ENCODE peak calls at places on chromosomes 5 and 9, in seven cellular contexts. One of them, this sample, is unnamed.

GRCh38 chr5:155872801-155873200 is 454.2 kb upstream of the SGCD start:
- DNase-seq in IMR-90: peak
- DNase-seq in adrenal gland: no peak
- DNase-seq in AG04450: no peak
- DNase-seq in cardiac muscle cell: no peak
- DNase-seq in astrocyte of the spinal cord: no peak
- DNase-seq in choroid plexus epithelial cell: no peak
- DNase-seq in this sample: no peak

GRCh38 chr5:100901851-100902341 is 1.2 kb downstream of the ST8SIA4 start:
- DNase-seq in IMR-90: no peak
- DNase-seq in adrenal gland: peak
- DNase-seq in AG04450: no peak
- DNase-seq in cardiac muscle cell: peak
- DNase-seq in astrocyte of the spinal cord: peak
- DNase-seq in choroid plexus epithelial cell: no peak
- DNase-seq in this sample: no peak

GRCh38 chr5:148372331-148372730 is 11.4 kb upstream of the FBXO38 start:
- DNase-seq in IMR-90: no peak
- DNase-seq in adrenal gland: no peak
- DNase-seq in AG04450: no peak
- DNase-seq in cardiac muscle cell: no peak
- DNase-seq in astrocyte of the spinal cord: no peak
- DNase-seq in choroid plexus epithelial cell: no peak
- DNase-seq in this sample: no peak

GRCh38 chr5:6423327-6424109 is 25.1 kb upstream of the UBE2QL1 start:
- DNase-seq in IMR-90: no peak
- DNase-seq in adrenal gland: no peak
- DNase-seq in AG04450: no peak
- DNase-seq in cardiac muscle cell: no peak
- DNase-seq in astrocyte of the spinal cord: no peak
- DNase-seq in choroid plexus epithelial cell: no peak
- DNase-seq in this sample: no peak

GRCh38 chr9:122350577-122351355 is 20.1 kb upstream of the PTGS1 start:
- DNase-seq in IMR-90: peak
- DNase-seq in adrenal gland: peak
- DNase-seq in AG04450: peak
- DNase-seq in cardiac muscle cell: peak
- DNase-seq in astrocyte of the spinal cord: peak
- DNase-seq in choroid plexus epithelial cell: peak
- DNase-seq in this sample: no peak

GRCh38 chr5:115855959-115856358 is 14.2 kb downstream of the AP3S1 start:
- DNase-seq in IMR-90: peak
- DNase-seq in adrenal gland: no peak
- DNase-seq in AG04450: no peak
- DNase-seq in cardiac muscle cell: no peak
- DNase-seq in astrocyte of the spinal cord: no peak
- DNase-seq in choroid plexus epithelial cell: peak
- DNase-seq in this sample: no peak

GRCh38 chr5:2895196-2895595 is 143.7 kb upstream of the IRX2 start:
- DNase-seq in IMR-90: no peak
- DNase-seq in adrenal gland: no peak
- DNase-seq in AG04450: no peak
- DNase-seq in cardiac muscle cell: no peak
- DNase-seq in astrocyte of the spinal cord: no peak
- DNase-seq in choroid plexus epithelial cell: no peak
- DNase-seq in this sample: no peak

GRCh38 chr9:4573176-4573575 is 82.9 kb downstream of the SLC1A1 start:
- DNase-seq in IMR-90: no peak
- DNase-seq in adrenal gland: no peak
- DNase-seq in AG04450: no peak
- DNase-seq in cardiac muscle cell: no peak
- DNase-seq in astrocyte of the spinal cord: no peak
- DNase-seq in choroid plexus epithelial cell: no peak
- DNase-seq in this sample: no peak

GRCh38 chr5:179906795-179907569 is 715 bp downstream of the TBC1D9B start:
- DNase-seq in IMR-90: peak
- DNase-seq in adrenal gland: peak
- DNase-seq in AG04450: no peak
- DNase-seq in cardiac muscle cell: peak
- DNase-seq in astrocyte of the spinal cord: peak
- DNase-seq in choroid plexus epithelial cell: peak
- DNase-seq in this sample: no peak

GRCh38 chr9:32430720-32431119 is 46.3 kb downstream of the ACO1 start:
- DNase-seq in IMR-90: peak
- DNase-seq in adrenal gland: no peak
- DNase-seq in AG04450: no peak
- DNase-seq in cardiac muscle cell: no peak
- DNase-seq in astrocyte of the spinal cord: peak
- DNase-seq in choroid plexus epithelial cell: peak
- DNase-seq in this sample: no peak

GRCh38 chr5:138596105-138596987 is 21.1 kb upstream of the HSPA9 start:
- DNase-seq in IMR-90: no peak
- DNase-seq in adrenal gland: no peak
- DNase-seq in AG04450: no peak
- DNase-seq in cardiac muscle cell: peak
- DNase-seq in astrocyte of the spinal cord: no peak
- DNase-seq in choroid plexus epithelial cell: no peak
- DNase-seq in this sample: no peak

GRCh38 chr5:176652136-176652535 is 4.9 kb downstream of the TSPAN17 start:
- DNase-seq in IMR-90: no peak
- DNase-seq in adrenal gland: no peak
- DNase-seq in AG04450: no peak
- DNase-seq in cardiac muscle cell: no peak
- DNase-seq in astrocyte of the spinal cord: no peak
- DNase-seq in choroid plexus epithelial cell: no peak
- DNase-seq in this sample: no peak

GRCh38 chr9:33116855-33117254 is 40.4 kb upstream of the SMU1 start:
- DNase-seq in IMR-90: no peak
- DNase-seq in adrenal gland: no peak
- DNase-seq in AG04450: no peak
- DNase-seq in cardiac muscle cell: peak
- DNase-seq in astrocyte of the spinal cord: no peak
- DNase-seq in choroid plexus epithelial cell: peak
- DNase-seq in this sample: no peak

GRCh38 chr5:74325866-74326265 is 314.7 kb downstream of the ENC1 start:
- DNase-seq in IMR-90: no peak
- DNase-seq in adrenal gland: no peak
- DNase-seq in AG04450: no peak
- DNase-seq in cardiac muscle cell: no peak
- DNase-seq in astrocyte of the spinal cord: no peak
- DNase-seq in choroid plexus epithelial cell: peak
- DNase-seq in this sample: no peak

GRCh38 chr5:35138232-35138631 is 90.5 kb upstream of the AGXT2 start:
- DNase-seq in IMR-90: peak
- DNase-seq in adrenal gland: no peak
- DNase-seq in AG04450: no peak
- DNase-seq in cardiac muscle cell: no peak
- DNase-seq in astrocyte of the spinal cord: peak
- DNase-seq in choroid plexus epithelial cell: peak
- DNase-seq in this sample: no peak

GRCh38 chr9:129270903-129271431 is 92.9 kb upstream of the IER5L start:
- DNase-seq in IMR-90: peak
- DNase-seq in adrenal gland: no peak
- DNase-seq in AG04450: no peak
- DNase-seq in cardiac muscle cell: no peak
- DNase-seq in astrocyte of the spinal cord: peak
- DNase-seq in choroid plexus epithelial cell: peak
- DNase-seq in this sample: no peak

GRCh38 chr5:12023614-12024241 is 119.5 kb upstream of the CTNND2 start:
- DNase-seq in IMR-90: peak
- DNase-seq in adrenal gland: no peak
- DNase-seq in AG04450: no peak
- DNase-seq in cardiac muscle cell: peak
- DNase-seq in astrocyte of the spinal cord: peak
- DNase-seq in choroid plexus epithelial cell: peak
- DNase-seq in this sample: peak

GRCh38 chr5:93890657-93891056 is 149.3 kb upstream of the POU5F2 start:
- DNase-seq in IMR-90: no peak
- DNase-seq in adrenal gland: no peak
- DNase-seq in AG04450: no peak
- DNase-seq in cardiac muscle cell: peak
- DNase-seq in astrocyte of the spinal cord: no peak
- DNase-seq in choroid plexus epithelial cell: peak
- DNase-seq in this sample: no peak

GRCh38 chr5:97100486-97100885 is 41.9 kb downstream of the LIX1 start:
- DNase-seq in IMR-90: peak
- DNase-seq in adrenal gland: no peak
- DNase-seq in AG04450: no peak
- DNase-seq in cardiac muscle cell: no peak
- DNase-seq in astrocyte of the spinal cord: no peak
- DNase-seq in choroid plexus epithelial cell: peak
- DNase-seq in this sample: no peak

GRCh38 chr9:105132576-105132975 is 111.9 kb upstream of the SLC44A1 start:
- DNase-seq in IMR-90: peak
- DNase-seq in adrenal gland: peak
- DNase-seq in AG04450: no peak
- DNase-seq in cardiac muscle cell: no peak
- DNase-seq in astrocyte of the spinal cord: peak
- DNase-seq in choroid plexus epithelial cell: peak
- DNase-seq in this sample: no peak

GRCh38 chr9:129459550-129460322 is 161.2 kb downstream of the C9orf50 start:
- DNase-seq in IMR-90: no peak
- DNase-seq in adrenal gland: no peak
- DNase-seq in AG04450: no peak
- DNase-seq in cardiac muscle cell: no peak
- DNase-seq in astrocyte of the spinal cord: no peak
- DNase-seq in choroid plexus epithelial cell: no peak
- DNase-seq in this sample: no peak

GRCh38 chr9:93642961-93643360 is 66.6 kb downstream of the PHF2 start:
- DNase-seq in IMR-90: peak
- DNase-seq in adrenal gland: no peak
- DNase-seq in AG04450: peak
- DNase-seq in cardiac muscle cell: no peak
- DNase-seq in astrocyte of the spinal cord: peak
- DNase-seq in choroid plexus epithelial cell: peak
- DNase-seq in this sample: no peak

GRCh38 chr9:125822160-125822559 is 75.0 kb downstream of the PBX3 start:
- DNase-seq in IMR-90: no peak
- DNase-seq in adrenal gland: no peak
- DNase-seq in AG04450: no peak
- DNase-seq in cardiac muscle cell: no peak
- DNase-seq in astrocyte of the spinal cord: no peak
- DNase-seq in choroid plexus epithelial cell: no peak
- DNase-seq in this sample: no peak

GRCh38 chr9:125816321-125816720 is 69.1 kb downstream of the PBX3 start:
- DNase-seq in IMR-90: no peak
- DNase-seq in adrenal gland: no peak
- DNase-seq in AG04450: no peak
- DNase-seq in cardiac muscle cell: no peak
- DNase-seq in astrocyte of the spinal cord: no peak
- DNase-seq in choroid plexus epithelial cell: no peak
- DNase-seq in this sample: no peak

GRCh38 chr9:125821078-125821477 is 73.9 kb downstream of the PBX3 start:
- DNase-seq in IMR-90: no peak
- DNase-seq in adrenal gland: no peak
- DNase-seq in AG04450: no peak
- DNase-seq in cardiac muscle cell: no peak
- DNase-seq in astrocyte of the spinal cord: no peak
- DNase-seq in choroid plexus epithelial cell: no peak
- DNase-seq in this sample: no peak

GRCh38 chr9:125822902-125823301 is 75.7 kb downstream of the PBX3 start:
- DNase-seq in IMR-90: no peak
- DNase-seq in adrenal gland: no peak
- DNase-seq in AG04450: no peak
- DNase-seq in cardiac muscle cell: no peak
- DNase-seq in astrocyte of the spinal cord: no peak
- DNase-seq in choroid plexus epithelial cell: no peak
- DNase-seq in this sample: no peak

GRCh38 chr9:125820100-125820804 is 73.1 kb downstream of the PBX3 start:
- DNase-seq in IMR-90: no peak
- DNase-seq in adrenal gland: no peak
- DNase-seq in AG04450: no peak
- DNase-seq in cardiac muscle cell: peak
- DNase-seq in astrocyte of the spinal cord: no peak
- DNase-seq in choroid plexus epithelial cell: peak
- DNase-seq in this sample: no peak
- H3K4me3 ChIP-seq in IMR-90: no peak
- H3K4me3 ChIP-seq in adrenal gland: no peak
- H3K4me3 ChIP-seq in AG04450: no peak
- H3K4me3 ChIP-seq in cardiac muscle cell: no peak
- H3K4me3 ChIP-seq in astrocyte of the spinal cord: no peak
- H3K4me3 ChIP-seq in choroid plexus epithelial cell: no peak
- H3K4me3 ChIP-seq in this sample: no peak

GRCh38 chr5:158755221-158755620 is 344.5 kb downstream of the EBF1 start:
- DNase-seq in IMR-90: no peak
- DNase-seq in adrenal gland: no peak
- DNase-seq in AG04450: no peak
- DNase-seq in cardiac muscle cell: no peak
- DNase-seq in astrocyte of the spinal cord: no peak
- DNase-seq in choroid plexus epithelial cell: no peak
- DNase-seq in this sample: no peak

GRCh38 chr5:158753354-158753753 is 346.4 kb downstream of the EBF1 start:
- DNase-seq in IMR-90: no peak
- DNase-seq in adrenal gland: no peak
- DNase-seq in AG04450: no peak
- DNase-seq in cardiac muscle cell: no peak
- DNase-seq in astrocyte of the spinal cord: no peak
- DNase-seq in choroid plexus epithelial cell: no peak
- DNase-seq in this sample: no peak

GRCh38 chr5:158754018-158754514 is 345.6 kb downstream of the EBF1 start:
- DNase-seq in IMR-90: peak
- DNase-seq in adrenal gland: no peak
- DNase-seq in AG04450: no peak
- DNase-seq in cardiac muscle cell: no peak
- DNase-seq in astrocyte of the spinal cord: peak
- DNase-seq in choroid plexus epithelial cell: peak
- DNase-seq in this sample: no peak

GRCh38 chr5:158751961-158752655 is 347.6 kb downstream of the EBF1 start:
- DNase-seq in IMR-90: no peak
- DNase-seq in adrenal gland: no peak
- DNase-seq in AG04450: no peak
- DNase-seq in cardiac muscle cell: no peak
- DNase-seq in astrocyte of the spinal cord: no peak
- DNase-seq in choroid plexus epithelial cell: no peak
- DNase-seq in this sample: no peak

GRCh38 chr5:158752656-158752973 is 347.1 kb downstream of the EBF1 start:
- DNase-seq in IMR-90: no peak
- DNase-seq in adrenal gland: no peak
- DNase-seq in AG04450: no peak
- DNase-seq in cardiac muscle cell: no peak
- DNase-seq in astrocyte of the spinal cord: no peak
- DNase-seq in choroid plexus epithelial cell: no peak
- DNase-seq in this sample: no peak
- H3K4me3 ChIP-seq in IMR-90: no peak
- H3K4me3 ChIP-seq in adrenal gland: no peak
- H3K4me3 ChIP-seq in AG04450: no peak
- H3K4me3 ChIP-seq in cardiac muscle cell: no peak
- H3K4me3 ChIP-seq in astrocyte of the spinal cord: no peak
- H3K4me3 ChIP-seq in choroid plexus epithelial cell: no peak
- H3K4me3 ChIP-seq in this sample: no peak

GRCh38 chr5:178284996-178285395 is 52.4 kb upstream of the PHYKPL start:
- DNase-seq in IMR-90: no peak
- DNase-seq in adrenal gland: no peak
- DNase-seq in AG04450: no peak
- DNase-seq in cardiac muscle cell: peak
- DNase-seq in astrocyte of the spinal cord: no peak
- DNase-seq in choroid plexus epithelial cell: no peak
- DNase-seq in this sample: no peak
- H3K4me3 ChIP-seq in IMR-90: no peak
- H3K4me3 ChIP-seq in adrenal gland: no peak
- H3K4me3 ChIP-seq in AG04450: no peak
- H3K4me3 ChIP-seq in cardiac muscle cell: no peak
- H3K4me3 ChIP-seq in astrocyte of the spinal cord: no peak
- H3K4me3 ChIP-seq in choroid plexus epithelial cell: no peak
- H3K4me3 ChIP-seq in this sample: no peak

GRCh38 chr5:119515192-119515591 is 62.9 kb downstream of the HSD17B4 start:
- DNase-seq in IMR-90: peak
- DNase-seq in adrenal gland: no peak
- DNase-seq in AG04450: no peak
- DNase-seq in cardiac muscle cell: no peak
- DNase-seq in astrocyte of the spinal cord: peak
- DNase-seq in choroid plexus epithelial cell: peak
- DNase-seq in this sample: no peak
- H3K4me3 ChIP-seq in IMR-90: no peak
- H3K4me3 ChIP-seq in adrenal gland: no peak
- H3K4me3 ChIP-seq in AG04450: no peak
- H3K4me3 ChIP-seq in cardiac muscle cell: no peak
- H3K4me3 ChIP-seq in astrocyte of the spinal cord: no peak
- H3K4me3 ChIP-seq in choroid plexus epithelial cell: no peak
- H3K4me3 ChIP-seq in this sample: no peak